ENCODE peak calls at places on chromosome 1, in four cellular contexts. H, Q, P and E are unnamed samples.

GRCh38 chr1:87200875-87201638 is 127.6 kb upstream of the LMO4 start:
- DNase-seq in H (no peak), Q (no peak), P (peak; percentile 21), E (no peak)

GRCh38 chr1:11100149-11100493 is 452 bp upstream of the EXOSC10 start:
- DNase-seq in H (no peak), Q (no peak), P (no peak), E (no peak)

GRCh38 chr1:19387045-19387467 is 74.9 kb downstream of the SLC66A1 start:
- DNase-seq in H (no peak), Q (no peak), P (no peak), E (peak; percentile 88)

GRCh38 chr1:216739771-216740170 is 16.5 kb upstream of the ESRRG start:
- DNase-seq in H (no peak), Q (no peak), P (no peak), E (no peak)

GRCh38 chr1:5746611-5747427 is 245.4 kb downstream of the NPHP4 start:
- DNase-seq in H (no peak), Q (no peak), P (no peak), E (no peak)

GRCh38 chr1:67170751-67171573 is 4.7 kb downstream of the IL23R start:
- DNase-seq in H (no peak), Q (no peak), P (no peak), E (no peak)

GRCh38 chr1:171817511-171818265 is 23.6 kb upstream of the DNM3 start:
- DNase-seq in H (peak; percentile 50), Q (no peak), P (no peak), E (peak; percentile 30)

GRCh38 chr1:11479375-11479979 is 522 bp downstream of the DISP3 start:
- DNase-seq in H (no peak), Q (no peak), P (no peak), E (no peak)

GRCh38 chr1:53572061-53572801 is 113.0 kb downstream of the DMRTB1 start:
- DNase-seq in H (no peak), Q (no peak), P (peak; percentile 12), E (no peak)

GRCh38 chr1:77156214-77156613 is 63.0 kb downstream of the PIGK start:
- DNase-seq in H (no peak), Q (no peak), P (no peak), E (no peak)

GRCh38 chr1:220872296-220872695 is 6.9 kb upstream of the HLX start:
- DNase-seq in H (no peak), Q (no peak), P (no peak), E (peak; percentile 13)

GRCh38 chr1:163036661-163037060 is 32.5 kb upstream of the RGS4 start:
- DNase-seq in H (no peak), Q (no peak), P (no peak), E (no peak)

GRCh38 chr1:220044683-220045355 is 1.5 kb downstream of the EPRS1 start:
- DNase-seq in H (no peak), Q (no peak), P (no peak), E (peak; percentile 3)

GRCh38 chr1:113763651-113764050 is 4.4 kb upstream of the PHTF1 start:
- DNase-seq in H (no peak), Q (no peak), P (no peak), E (no peak)

GRCh38 chr1:4877426-4877825 is 223.0 kb downstream of the AJAP1 start:
- DNase-seq in H (no peak), Q (no peak), P (no peak), E (no peak)

GRCh38 chr1:111769517-111770146 is 13.9 kb downstream of the DDX20 start:
- DNase-seq in H (peak; percentile 80), Q (peak; percentile 44), P (no peak), E (peak; percentile 65)

GRCh38 chr1:22117238-22117637 is 25.7 kb downstream of the WNT4 start:
- DNase-seq in H (no peak), Q (no peak), P (no peak), E (no peak)

GRCh38 chr1:240399381-240399780 is 212.6 kb downstream of the GREM2 start:
- DNase-seq in H (peak; percentile 17), Q (no peak), P (no peak), E (no peak)

GRCh38 chr1:230778916-230779590 is 31.9 kb downstream of the CAPN9 start:
- DNase-seq in H (no peak), Q (no peak), P (no peak), E (no peak)

GRCh38 chr1:183227963-183228649 is 42.0 kb downstream of the LAMC2 start:
- DNase-seq in H (peak; percentile 48), Q (no peak), P (peak; percentile 85), E (peak; percentile 30)

GRCh38 chr1:202143768-202144509 is 598 bp downstream of the ARL8A start:
- DNase-seq in H (peak; percentile 47), Q (no peak), P (peak; percentile 57), E (no peak)
- TF ChIP-seq ATF2 in H (peak; percentile 36), Q (no peak), P (no peak), E (no peak)

GRCh38 chr1:94025383-94026340 is 95.3 kb downstream of the ABCA4 start:
- DNase-seq in H (peak; percentile 52), Q (peak; percentile 20), P (no peak), E (peak; percentile 69)
- TF ChIP-seq ATF2 in H (no peak), Q (no peak), P (no peak), E (no peak)

GRCh38 chr1:100896481-100896982 is 642 bp downstream of the SLC30A7 start:
- DNase-seq in H (peak; percentile 74), Q (peak; percentile 57), P (no peak), E (peak; percentile 76)
- TF ChIP-seq ATF2 in H (no peak), Q (no peak), P (no peak), E (no peak)

GRCh38 chr1:209823143-209824041 is 4.4 kb upstream of the UTP25 start:
- DNase-seq in H (peak; percentile 79), Q (no peak), P (no peak), E (peak; percentile 38)
- TF ChIP-seq ATF2 in H (no peak), Q (no peak), P (no peak), E (no peak)

GRCh38 chr1:201763439-201764140 is 65.4 kb upstream of the IPO9 start:
- DNase-seq in H (no peak), Q (no peak), P (no peak), E (no peak)
- TF ChIP-seq ATF2 in H (no peak), Q (no peak), P (no peak), E (no peak)

GRCh38 chr1:246933893-246934292 is 2.1 kb upstream of the AHCTF1 start:
- DNase-seq in H (no peak), Q (no peak), P (no peak), E (no peak)

GRCh38 chr1:246930830-246931548 is 759 bp downstream of the AHCTF1 start:
- DNase-seq in H (peak; percentile 79), Q (no peak), P (peak; percentile 59), E (peak; percentile 33)

GRCh38 chr1:246932366-246932700 is 585 bp upstream of the AHCTF1 start:
- DNase-seq in H (no peak), Q (no peak), P (no peak), E (no peak)

GRCh38 chr1:246931549-246932365 is at the start of gene AHCTF1:
- DNase-seq in H (peak; percentile 98), Q (peak; percentile 89), P (peak; percentile 92), E (peak; percentile 97)

GRCh38 chr1:246934777-246935176 is 3.0 kb upstream of the AHCTF1 start:
- DNase-seq in H (no peak), Q (no peak), P (no peak), E (no peak)
- TF ChIP-seq ATF2 in H (no peak), Q (no peak), P (no peak), E (no peak)